ENCODE peak calls at places on chromosome 9, in nine cellular contexts. I, H, F, W, O, V, Q, D and M are unnamed samples.

GRCh38 chr9:81826541-81826906 is 101.7 kb upstream of the SPATA31D4 start:
- DNase-seq in I (peak), F (peak), H (peak), Q (peak), O (no peak), D (no peak), V (no peak), W (no peak), M (no peak)

GRCh38 chr9:90019596-90019995 is 414.8 kb downstream of the GADD45G start:
- DNase-seq in O (no peak), I (no peak), V (no peak), Q (no peak), H (no peak), D (no peak), F (no peak), W (no peak), M (no peak)

GRCh38 chr9:136011703-136012496 is 50.7 kb upstream of the UBAC1 start:
- DNase-seq in V (no peak), Q (peak), O (no peak), H (peak), F (peak), W (no peak), D (no peak), I (peak), M (no peak)

GRCh38 chr9:38160613-38161215 is 91.7 kb upstream of the SHB start:
- DNase-seq in O (no peak), H (peak), I (peak), W (peak), V (no peak), F (no peak), Q (peak), D (peak), M (no peak)

GRCh38 chr9:127224178-127224882 is 40.2 kb upstream of the GARNL3 start:
- DNase-seq in Q (peak), H (peak), O (no peak), I (peak), F (peak), V (peak), D (peak), W (peak), M (peak)

GRCh38 chr9:135050072-135050990 is 37.1 kb upstream of the OLFM1 start:
- DNase-seq in D (no peak), H (no peak), F (no peak), V (no peak), Q (no peak), I (no peak), W (no peak), O (no peak), M (peak)

GRCh38 chr9:26753971-26754370 is 138.6 kb downstream of the CAAP1 start:
- DNase-seq in F (no peak), I (no peak), W (no peak), O (no peak), D (no peak), V (no peak), Q (no peak), H (no peak), M (no peak)

GRCh38 chr9:503331-503730 is 288.7 kb downstream of the DOCK8 start:
- DNase-seq in D (no peak), W (no peak), F (no peak), I (no peak), O (no peak), H (no peak), Q (no peak), V (no peak), M (no peak)

GRCh38 chr9:136690841-136691261 is 3.6 kb upstream of the AGPAT2 start:
- DNase-seq in F (no peak), O (no peak), V (no peak), I (no peak), H (peak), D (no peak), Q (no peak), W (no peak), M (no peak)

GRCh38 chr9:107665057-107665456 is 175.5 kb upstream of the KLF4 start:
- DNase-seq in V (no peak), I (no peak), Q (no peak), O (no peak), W (no peak), H (no peak), F (no peak), D (no peak), M (no peak)

GRCh38 chr9:132631280-132631679 is 38.5 kb downstream of the DDX31 start:
- DNase-seq in Q (no peak), I (peak), O (peak), V (peak), F (no peak), H (no peak), D (no peak), W (no peak), M (no peak)

GRCh38 chr9:125095821-125096443 is 47.4 kb downstream of the SCAI start:
- DNase-seq in V (no peak), W (no peak), D (no peak), F (no peak), O (no peak), H (no peak), Q (no peak), I (no peak), M (no peak)

GRCh38 chr9:95724253-95724991 is 151.1 kb upstream of the ERCC6L2 start:
- DNase-seq in F (no peak), O (no peak), Q (no peak), D (no peak), H (no peak), I (no peak), W (no peak), V (no peak), M (no peak)

GRCh38 chr9:108093773-108094675 is 604.5 kb upstream of the KLF4 start:
- DNase-seq in H (no peak), D (peak), O (no peak), Q (no peak), V (peak), W (peak), I (no peak), F (no peak), M (no peak)

GRCh38 chr9:2494571-2494970 is 127.0 kb upstream of the VLDLR start:
- DNase-seq in I (peak), H (no peak), D (no peak), O (no peak), F (no peak), V (peak), Q (no peak), W (no peak), M (no peak)

GRCh38 chr9:88447431-88447830 is 59.2 kb downstream of the SPIN1 start:
- DNase-seq in D (no peak), O (no peak), Q (no peak), I (no peak), H (no peak), F (no peak), V (no peak), W (no peak), M (no peak)

GRCh38 chr9:90857855-90858254 is 56.2 kb downstream of the SYK start:
- DNase-seq in F (no peak), Q (no peak), H (no peak), V (no peak), O (no peak), W (no peak), I (no peak), D (no peak), M (peak)

GRCh38 chr9:111056554-111056953 is 18.3 kb upstream of the LPAR1 start:
- DNase-seq in D (no peak), Q (no peak), F (no peak), V (no peak), I (peak), O (peak), H (no peak), W (no peak), M (no peak)

GRCh38 chr9:3403315-3403714 is 122.5 kb downstream of the RFX3 start:
- DNase-seq in H (no peak), F (no peak), O (no peak), V (peak), D (no peak), Q (no peak), W (no peak), I (no peak), M (no peak)

GRCh38 chr9:124567362-124567761 is 60.2 kb upstream of the NR5A1 start:
- DNase-seq in W (peak), Q (no peak), H (no peak), I (no peak), F (no peak), V (no peak), O (no peak), D (no peak), M (no peak)

GRCh38 chr9:100690438-100690837 is 112.6 kb downstream of the CAVIN4 start:
- DNase-seq in Q (no peak), V (no peak), W (no peak), I (no peak), O (no peak), F (no peak), H (no peak), D (no peak), M (no peak)

GRCh38 chr9:79403495-79403894 is 168.3 kb upstream of the TLE4 start:
- DNase-seq in Q (no peak), W (no peak), I (no peak), D (no peak), V (no peak), O (no peak), F (no peak), H (no peak), M (no peak)

GRCh38 chr9:3177921-3178320 is 334.0 kb upstream of the PUM3 start:
- DNase-seq in Q (no peak), D (no peak), V (no peak), H (no peak), I (no peak), O (peak), W (no peak), F (no peak), M (no peak)

GRCh38 chr9:107650321-107650720 is 160.8 kb upstream of the KLF4 start:
- DNase-seq in I (peak), Q (no peak), O (no peak), H (no peak), F (no peak), W (no peak), D (no peak), V (no peak), M (no peak)

GRCh38 chr9:136617746-136618577 is 44.8 kb upstream of the EGFL7 start:
- DNase-seq in F (no peak), Q (no peak), D (no peak), O (no peak), V (no peak), W (no peak), H (no peak), I (no peak), M (no peak)

GRCh38 chr9:37324261-37324683 is 98.2 kb upstream of the GRHPR start:
- DNase-seq in F (no peak), I (peak), Q (no peak), D (no peak), V (no peak), W (no peak), H (no peak), O (no peak), M (no peak)

GRCh38 chr9:113042884-113043657 is 13.5 kb downstream of the ZFP37 start:
- DNase-seq in Q (no peak), F (no peak), O (no peak), H (no peak), W (no peak), D (no peak), V (peak), I (no peak), M (no peak)

GRCh38 chr9:109110326-109111014 is 9.3 kb downstream of the TMEM245 start:
- DNase-seq in D (no peak), F (no peak), H (no peak), Q (no peak), I (peak), O (no peak), V (peak), W (no peak), M (no peak)

GRCh38 chr9:130331573-130331972 is 66.0 kb downstream of the HMCN2 start:
- DNase-seq in W (peak), F (peak), H (peak), V (peak), O (peak), D (no peak), Q (peak), I (peak), M (no peak)

GRCh38 chr9:35951736-35952135 is 6.2 kb downstream of the OR2S2 start:
- DNase-seq in F (no peak), Q (no peak), D (no peak), H (no peak), W (no peak), I (peak), O (no peak), V (peak), M (no peak)

GRCh38 chr9:104608336-104608735 is 2.9 kb upstream of the OR13C2 start:
- DNase-seq in Q (no peak), W (no peak), D (no peak), V (no peak), H (no peak), I (no peak), O (no peak), F (no peak), M (no peak)

GRCh38 chr9:38423273-38423938 is 848 bp downstream of the IGFBPL1 start:
- DNase-seq in I (no peak), W (no peak), V (no peak), H (no peak), Q (no peak), O (no peak), D (no peak), F (no peak), M (no peak)

GRCh38 chr9:136354592-136355085 is 8.9 kb downstream of the DNLZ start:
- DNase-seq in H (peak), I (peak), W (no peak), Q (peak), O (no peak), V (peak), F (peak), D (peak), M (no peak)

GRCh38 chr9:17588395-17588794 is 9.5 kb downstream of the SH3GL2 start:
- DNase-seq in D (no peak), H (no peak), I (no peak), V (no peak), F (no peak), Q (no peak), O (no peak), W (no peak), M (peak)

GRCh38 chr9:17589771-17590170 is 10.9 kb downstream of the SH3GL2 start:
- DNase-seq in D (no peak), I (no peak), V (no peak), H (no peak), W (no peak), F (no peak), O (no peak), Q (no peak), M (peak)

GRCh38 chr9:17587113-17587512 is 8.2 kb downstream of the SH3GL2 start:
- DNase-seq in F (no peak), W (no peak), O (no peak), V (no peak), I (no peak), H (no peak), Q (no peak), D (no peak), M (peak)
- TF ChIP-seq CTCF in F (no peak), W (no peak), O (no peak), V (no peak), I (no peak), H (no peak), Q (no peak), D (no peak), M (no peak)

DNA sequence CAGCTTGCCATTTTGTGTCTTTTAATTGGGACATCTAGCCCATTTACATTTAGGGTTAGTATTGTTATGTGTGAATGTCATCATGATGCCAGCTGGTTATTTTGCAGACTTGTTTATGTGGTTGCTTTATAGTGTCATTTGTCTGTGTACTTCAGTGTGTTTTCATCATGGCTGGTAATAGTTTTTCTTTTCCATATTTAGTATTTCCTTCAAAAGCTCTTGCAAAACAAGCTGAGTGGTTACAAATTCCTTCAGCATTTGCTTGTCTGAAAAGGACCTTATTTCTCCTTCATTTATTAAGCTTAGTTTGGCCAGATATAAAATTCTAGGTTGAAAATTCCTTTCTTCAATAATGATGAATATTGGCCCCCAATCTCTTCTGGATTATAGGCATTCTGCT is 28.5 kb upstream of the TNFSF15 start:
- DNase-seq in V (no peak), H (no peak), O (no peak), Q (no peak), W (no peak), I (no peak), D (no peak), F (no peak), M (no peak)
- TF ChIP-seq CTCF in V (no peak), H (no peak), O (no peak), Q (no peak), W (no peak), I (no peak), D (no peak), F (no peak), M (no peak)

DNA sequence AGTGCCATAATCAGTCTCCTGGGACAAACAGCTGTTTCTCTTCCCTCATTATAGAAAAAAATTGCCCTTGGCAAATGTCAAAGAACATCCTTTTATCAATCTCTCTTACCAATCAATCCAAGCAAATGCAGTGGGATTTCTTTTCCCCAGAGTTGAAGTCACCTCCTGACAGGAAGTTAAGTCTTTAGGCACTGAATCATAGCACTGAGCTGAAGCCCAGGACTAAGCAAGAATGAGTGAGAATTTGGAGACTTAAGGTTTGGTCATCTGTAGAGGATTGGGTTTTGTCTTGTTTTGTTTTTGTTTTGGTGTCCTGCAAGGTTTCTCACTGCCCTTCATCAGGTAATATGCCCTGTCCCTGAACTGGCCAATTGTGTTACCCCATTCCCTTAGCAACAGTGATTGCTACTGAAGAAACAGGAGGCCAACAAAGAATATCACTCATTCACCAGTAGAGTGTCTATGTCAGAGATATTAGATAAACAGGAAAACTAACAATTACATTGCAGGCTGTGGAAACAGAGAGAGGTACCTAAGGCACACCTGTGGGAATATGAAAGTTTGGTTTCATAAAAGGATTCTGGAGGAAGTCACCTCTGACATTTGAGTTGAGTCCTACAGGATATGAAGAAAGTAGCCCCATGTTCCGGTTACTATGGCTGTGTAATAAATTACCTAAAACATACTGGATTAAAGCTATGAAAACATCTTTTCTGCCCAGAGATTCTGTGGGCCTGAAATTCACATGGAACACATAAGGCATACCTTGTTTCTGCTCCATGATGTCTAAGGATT is 4.5 kb upstream of the FXN start:
- DNase-seq in H (no peak), D (no peak), V (peak), F (no peak), W (no peak), I (peak), O (no peak), Q (no peak), M (no peak)
- TF ChIP-seq CTCF in H (no peak), D (no peak), V (no peak), F (no peak), W (no peak), I (no peak), O (no peak), Q (no peak), M (no peak)

GRCh38 chr9:121252104-121252851 is 15.7 kb upstream of the GSN start:
- DNase-seq in W (no peak), O (no peak), D (no peak), F (no peak), H (no peak), Q (no peak), V (no peak), I (no peak), M (no peak)

GRCh38 chr9:121253821-121254471 is 14.0 kb upstream of the GSN start:
- DNase-seq in I (no peak), H (no peak), V (no peak), Q (no peak), D (no peak), W (no peak), F (no peak), O (no peak), M (no peak)

GRCh38 chr9:121246821-121247511 is 21.0 kb upstream of the GSN start:
- DNase-seq in W (no peak), F (no peak), V (peak), Q (peak), O (peak), D (no peak), I (peak), H (no peak), M (no peak)

GRCh38 chr9:121253162-121253561 is 14.8 kb upstream of the GSN start:
- DNase-seq in D (no peak), F (no peak), Q (no peak), W (no peak), V (no peak), I (no peak), O (no peak), H (no peak), M (no peak)

GRCh38 chr9:121249563-121249962 is 18.4 kb upstream of the GSN start:
- DNase-seq in O (no peak), W (no peak), H (no peak), F (no peak), Q (no peak), V (no peak), D (no peak), I (no peak), M (no peak)
- TF ChIP-seq CTCF in O (no peak), W (no peak), H (no peak), F (no peak), Q (no peak), V (no peak), D (no peak), I (no peak), M (no peak)

GRCh38 chr9:22469928-22470544 is 23.4 kb downstream of the DMRTA1 start:
- DNase-seq in I (peak), H (no peak), D (peak), O (no peak), F (no peak), V (peak), W (peak), Q (no peak), M (no peak)
- TF ChIP-seq CTCF in I (peak), H (peak), D (peak), O (peak), F (peak), V (peak), W (peak), Q (peak), M (peak)

DNA sequence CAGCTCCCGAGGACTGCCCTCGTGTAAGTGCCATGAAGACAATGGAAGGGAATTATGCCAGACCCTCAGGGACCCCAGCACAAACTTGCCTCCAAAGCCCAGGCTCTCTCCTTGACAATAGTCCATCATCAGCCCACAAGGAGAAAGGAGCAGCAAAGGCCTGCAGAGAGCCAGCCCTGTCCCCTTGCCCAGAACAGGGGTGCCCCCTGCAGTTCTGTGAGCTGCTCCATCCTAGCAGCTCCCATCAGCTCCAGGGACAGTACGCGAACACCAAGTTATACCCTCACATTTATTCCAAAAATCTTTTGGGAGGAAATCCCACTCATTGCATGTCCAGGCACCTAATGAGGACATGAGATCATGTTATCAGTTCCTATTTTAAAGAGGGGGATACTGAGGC is 11.1 kb downstream of the BARX1 start:
- DNase-seq in D (no peak), O (no peak), Q (no peak), F (no peak), I (no peak), W (no peak), H (no peak), V (no peak), M (no peak)
- TF ChIP-seq CTCF in D (no peak), O (no peak), Q (no peak), F (no peak), I (no peak), W (no peak), H (no peak), V (no peak), M (no peak)